ENCODE peak calls at places on chromosomes 3 and 15, in ten cellular contexts. S is activated B cell treated with CpG ODN at 0.5 μM for 24 hours; F is RWPE1; O is fibroblast of gingiva; B is NCI-H510A; A is RCC 7860; J is effector CD8-positive, alpha-beta T cell; T is NCI-H2107; I is naive thymus-derived CD8-positive, alpha-beta T cell; V is lower lobe of right lung. Y is an unnamed sample.

GRCh38 chr15:64009798-64010241 is 36.5 kb downstream of the DAPK2 start:
- DNase-seq in S (no peak), F (peak), O (no peak), B (no peak), A (peak), J (no peak), T (no peak), I (no peak), V (no peak), Y (peak)

GRCh38 chr15:31302778-31303433 is 23.7 kb upstream of the KLF13 start:
- DNase-seq in S (no peak), F (no peak), O (no peak), B (no peak), A (no peak), J (no peak), T (no peak), I (no peak), V (no peak), Y (peak)

GRCh38 chr3:101802179-101802578 is 23.2 kb downstream of the NXPE3 start:
- DNase-seq in S (no peak), F (no peak), O (no peak), B (no peak), A (no peak), J (no peak), T (no peak), I (no peak), V (no peak), Y (no peak)

GRCh38 chr15:51861557-51862350 is 32.3 kb downstream of the TMOD3 start:
- DNase-seq in S (no peak), F (no peak), O (no peak), B (no peak), A (no peak), J (peak), T (no peak), I (no peak), V (no peak), Y (no peak)

GRCh38 chr15:57680021-57680420 is 26.5 kb upstream of the POLR2M start:
- DNase-seq in S (no peak), F (peak), O (peak), B (no peak), A (peak), J (no peak), T (no peak), I (no peak), V (no peak), Y (no peak)

GRCh38 chr3:149547954-149548728 is 73.6 kb downstream of the TM4SF4 start:
- DNase-seq in S (no peak), F (peak), O (peak), B (no peak), A (peak), J (no peak), T (no peak), I (no peak), V (no peak), Y (no peak)

GRCh38 chr3:110810356-110810755 is 261.3 kb upstream of the NECTIN3 start:
- DNase-seq in S (no peak), F (no peak), O (peak), B (no peak), A (peak), J (no peak), T (no peak), I (no peak), V (no peak), Y (no peak)

GRCh38 chr3:160725326-160725725 is 30.7 kb upstream of the PPM1L start:
- DNase-seq in S (no peak), F (no peak), O (no peak), B (no peak), A (no peak), J (no peak), T (no peak), I (no peak), V (no peak), Y (no peak)

GRCh38 chr15:33200444-33200843 is 5.9 kb upstream of the FMN1 start:
- DNase-seq in S (no peak), F (no peak), O (no peak), B (no peak), A (peak), J (no peak), T (no peak), I (no peak), V (no peak), Y (no peak)

GRCh38 chr15:83977992-83978391 is 257.6 kb upstream of the GOLGA6L4 start:
- DNase-seq in S (no peak), F (peak), O (no peak), B (no peak), A (no peak), J (no peak), T (no peak), I (no peak), V (no peak), Y (no peak)

GRCh38 chr15:33729648-33730047 is 238.6 kb upstream of the CHRM5 start:
- DNase-seq in S (no peak), F (peak), O (no peak), B (no peak), A (no peak), J (no peak), T (peak), I (no peak), V (no peak), Y (no peak)

GRCh38 chr3:182235504-182235903 is 523.8 kb downstream of the SOX2 start:
- DNase-seq in S (no peak), F (no peak), O (no peak), B (no peak), A (no peak), J (no peak), T (no peak), I (no peak), V (no peak), Y (no peak)

GRCh38 chr15:60918234-60918964 is 310.7 kb downstream of the RORA start:
- DNase-seq in S (no peak), F (no peak), O (no peak), B (no peak), A (no peak), J (no peak), T (no peak), I (no peak), V (no peak), Y (no peak)

GRCh38 chr3:81554348-81554747 is 207.1 kb downstream of the GBE1 start:
- DNase-seq in S (no peak), F (no peak), O (peak), B (no peak), A (no peak), J (no peak), T (no peak), I (no peak), V (no peak), Y (no peak)

GRCh38 chr15:69607101-69607500 is 154.5 kb downstream of the RPLP1 start:
- DNase-seq in S (no peak), F (no peak), O (peak), B (no peak), A (no peak), J (no peak), T (no peak), I (no peak), V (no peak), Y (no peak)

GRCh38 chr15:101710806-101711205 is 13.5 kb downstream of the TARS3 start:
- DNase-seq in S (no peak), F (peak), O (peak), B (no peak), A (peak), J (no peak), T (no peak), I (no peak), V (no peak), Y (no peak)

GRCh38 chr3:140505256-140505655 is 172.6 kb upstream of the TRIM42 start:
- DNase-seq in S (no peak), F (no peak), O (no peak), B (no peak), A (no peak), J (no peak), T (peak), I (no peak), V (no peak), Y (no peak)

GRCh38 chr15:69385831-69386230 is 28.3 kb upstream of the KIF23 start:
- DNase-seq in S (no peak), F (no peak), O (no peak), B (no peak), A (no peak), J (no peak), T (no peak), I (no peak), V (no peak), Y (no peak)

GRCh38 chr3:170564664-170565063 is 21.2 kb downstream of the SLC7A14 start:
- DNase-seq in S (no peak), F (no peak), O (no peak), B (no peak), A (no peak), J (no peak), T (no peak), I (no peak), V (no peak), Y (no peak)

GRCh38 chr3:161770532-161771386 is 274.2 kb downstream of the OTOL1 start:
- DNase-seq in S (no peak), F (no peak), O (peak), B (no peak), A (no peak), J (no peak), T (no peak), I (no peak), V (no peak), Y (no peak)

GRCh38 chr15:99967841-99968371 is 234.7 kb upstream of the LYSMD4 start:
- DNase-seq in S (no peak), F (peak), O (no peak), B (no peak), A (no peak), J (no peak), T (no peak), I (no peak), V (no peak), Y (no peak)

GRCh38 chr3:176948123-176948522 is 249.2 kb downstream of the TBL1XR1 start:
- DNase-seq in S (no peak), F (no peak), O (no peak), B (no peak), A (no peak), J (no peak), T (no peak), I (no peak), V (no peak), Y (no peak)

GRCh38 chr15:72676838-72677237 is 9.1 kb downstream of the HIGD2B start:
- DNase-seq in S (no peak), F (no peak), O (no peak), B (no peak), A (no peak), J (no peak), T (no peak), I (no peak), V (no peak), Y (no peak)

GRCh38 chr3:81301230-81301629 is 460.2 kb downstream of the GBE1 start:
- DNase-seq in S (no peak), F (no peak), O (no peak), B (no peak), A (no peak), J (no peak), T (no peak), I (no peak), V (no peak), Y (no peak)

GRCh38 chr15:90545095-90545494 is 15.4 kb downstream of the CRTC3 start:
- DNase-seq in S (no peak), F (no peak), O (no peak), B (no peak), A (no peak), J (no peak), T (no peak), I (no peak), V (no peak), Y (no peak)

GRCh38 chr15:67883228-67883773 is 43.5 kb upstream of the RNU6-1 start:
- DNase-seq in S (no peak), F (no peak), O (no peak), B (no peak), A (no peak), J (no peak), T (no peak), I (no peak), V (no peak), Y (no peak)

GRCh38 chr3:122964844-122965243 is 62.7 kb downstream of the SEMA5B start:
- DNase-seq in S (no peak), F (no peak), O (no peak), B (no peak), A (no peak), J (no peak), T (no peak), I (no peak), V (no peak), Y (no peak)

GRCh38 chr3:10522646-10523303 is 17.4 kb upstream of the ATP2B2 start:
- DNase-seq in S (no peak), F (no peak), O (no peak), B (peak), A (no peak), J (no peak), T (no peak), I (no peak), V (no peak), Y (no peak)

GRCh38 chr3:173826901-173827609 is 429.5 kb downstream of the NLGN1 start:
- DNase-seq in S (no peak), F (no peak), O (no peak), B (no peak), A (no peak), J (no peak), T (no peak), I (no peak), V (no peak), Y (no peak)

GRCh38 chr15:25478313-25478712 is 39.5 kb upstream of the UBE3A start:
- DNase-seq in S (no peak), F (no peak), O (no peak), B (no peak), A (no peak), J (no peak), T (no peak), I (no peak), V (no peak), Y (no peak)

GRCh38 chr3:71478568-71478967 is 105.0 kb downstream of the FOXP1 start:
- DNase-seq in S (no peak), F (no peak), O (no peak), B (no peak), A (peak), J (peak), T (no peak), I (peak), V (no peak), Y (no peak)

Y was measured in memory B cell.